ENCODE peak calls at places on chromosomes 5 and 9, in four cellular contexts. Z is heart right ventricle, U is SK-N-SH, I is mammary epithelial cell. C is an unnamed sample. For H3K27me3, the result is how much of the 10 kb centered on the place peaks cover.

GRCh38 chr9:75429531-75430454 is 341.5 kb downstream of the OSTF1 start:
- DNase-seq in Z (peak), U (no peak), I (no peak), C (no peak)

GRCh38 chr9:124492818-124493217 is 14.4 kb downstream of the NR5A1 start:
- DNase-seq in Z (no peak), U (no peak), I (no peak), C (no peak)

GRCh38 chr9:81146684-81147337 is 542.5 kb downstream of the TLE1 start:
- DNase-seq in Z (no peak), U (no peak), I (peak), C (no peak)

GRCh38 chr5:50889790-50890189 is 223.4 kb downstream of the PARP8 start:
- DNase-seq in Z (no peak), U (no peak), I (peak), C (no peak)

GRCh38 chr5:109416882-109417281 is 7.1 kb upstream of the PJA2 start:
- DNase-seq in Z (no peak), U (no peak), I (no peak), C (no peak)

GRCh38 chr9:76162751-76163500 is 231.3 kb downstream of the RFK start:
- DNase-seq in Z (no peak), U (no peak), I (no peak), C (no peak)

GRCh38 chr5:131644822-131645221 is 9.8 kb upstream of the RAPGEF6 start:
- DNase-seq in Z (no peak), U (no peak), I (no peak), C (no peak)

GRCh38 chr5:37208883-37209808 is 40.0 kb downstream of the CPLANE1 start:
- DNase-seq in Z (peak), U (no peak), I (no peak), C (no peak)

GRCh38 chr9:89814340-89815040 is 209.7 kb downstream of the GADD45G start:
- DNase-seq in Z (no peak), U (peak), I (no peak), C (peak)

GRCh38 chr5:119319401-119319800 is 36.4 kb upstream of the TNFAIP8 start:
- DNase-seq in Z (no peak), U (no peak), I (no peak), C (no peak)

GRCh38 chr5:52786391-52786790 is 1.3 kb upstream of the ITGA1 start:
- DNase-seq in Z (no peak), U (no peak), I (no peak), C (no peak)

GRCh38 chr9:124297553-124297905 is 39.8 kb downstream of the NEK6 start:
- DNase-seq in Z (peak), U (no peak), I (peak), C (no peak)

GRCh38 chr5:151213803-151214613 is 9.9 kb downstream of the CCDC69 start:
- DNase-seq in Z (peak), U (no peak), I (no peak), C (no peak)

GRCh38 chr5:38446029-38446522 is 110.4 kb downstream of the LIFR start:
- DNase-seq in Z (peak), U (no peak), I (no peak), C (no peak)

GRCh38 chr5:142474426-142474825 is 149.6 kb upstream of the SPRY4 start:
- DNase-seq in Z (no peak), U (no peak), I (peak), C (no peak)

GRCh38 chr5:107320851-107321250 is 349.9 kb downstream of the EFNA5 start:
- DNase-seq in Z (no peak), U (no peak), I (no peak), C (no peak)

GRCh38 chr5:107324071-107324470 is 346.7 kb downstream of the EFNA5 start:
- DNase-seq in Z (no peak), U (no peak), I (no peak), C (no peak)

GRCh38 chr5:107321906-107322305 is 348.8 kb downstream of the EFNA5 start:
- DNase-seq in Z (no peak), U (no peak), I (no peak), C (no peak)

GRCh38 chr5:107319921-107320320 is 350.8 kb downstream of the EFNA5 start:
- DNase-seq in Z (no peak), U (no peak), I (no peak), C (no peak)

DNA sequence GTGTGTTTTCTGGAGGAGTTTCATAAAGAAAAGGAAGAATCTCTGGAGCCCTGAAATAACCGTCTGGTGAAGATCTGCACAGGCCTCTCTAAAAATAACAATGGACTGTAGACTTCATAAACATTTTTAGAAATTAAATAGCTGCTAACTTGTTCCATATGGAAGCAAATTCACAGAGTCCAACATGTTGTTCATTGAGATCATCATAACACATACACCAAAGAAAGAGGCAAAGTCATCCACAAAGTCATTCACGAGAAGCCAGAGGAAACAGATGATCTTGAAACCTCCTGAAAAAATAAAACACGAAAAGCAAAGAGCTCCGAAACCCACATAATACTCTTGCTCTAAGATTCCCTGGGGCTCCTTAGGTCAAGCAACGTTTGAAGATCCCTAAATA is 347.8 kb downstream of the EFNA5 start:
- DNase-seq in Z (no peak), U (no peak), I (no peak), C (no peak)
- H3K27me3 ChIP-seq in Z (under half), U (under half), I (under half), C (under half)

GRCh38 chr5:135476615-135477493 is 24.7 kb upstream of the TIFAB start:
- DNase-seq in Z (no peak), U (no peak), I (no peak), C (no peak)
- H3K4me3 ChIP-seq in Z (no peak), U (no peak), I (no peak), C (no peak)

GRCh38 chr5:88544131-88544530 is 275.5 kb upstream of the TMEM161B start:
- DNase-seq in Z (no peak), U (no peak), I (no peak), C (no peak)
- TF ChIP-seq CTCF in Z (no peak), U (no peak), I (no peak), C (no peak)

GRCh38 chr5:176627582-176627981 is 2.8 kb downstream of the SNCB start:
- DNase-seq in Z (no peak), U (no peak), I (no peak), C (no peak)
- H3K27me3 ChIP-seq in Z (half or more), U (under half), I (under half), C (under half)

GRCh38 chr5:148140846-148141245 is 27.5 kb upstream of the SPINK14 start:
- DNase-seq in Z (no peak), U (no peak), I (no peak), C (no peak)

GRCh38 chr5:148135091-148136048 is 33.0 kb upstream of the SPINK14 start:
- DNase-seq in Z (no peak), U (no peak), I (no peak), C (no peak)
- H3K4me3 ChIP-seq in Z (no peak), U (no peak), I (no peak), C (no peak)

DNA sequence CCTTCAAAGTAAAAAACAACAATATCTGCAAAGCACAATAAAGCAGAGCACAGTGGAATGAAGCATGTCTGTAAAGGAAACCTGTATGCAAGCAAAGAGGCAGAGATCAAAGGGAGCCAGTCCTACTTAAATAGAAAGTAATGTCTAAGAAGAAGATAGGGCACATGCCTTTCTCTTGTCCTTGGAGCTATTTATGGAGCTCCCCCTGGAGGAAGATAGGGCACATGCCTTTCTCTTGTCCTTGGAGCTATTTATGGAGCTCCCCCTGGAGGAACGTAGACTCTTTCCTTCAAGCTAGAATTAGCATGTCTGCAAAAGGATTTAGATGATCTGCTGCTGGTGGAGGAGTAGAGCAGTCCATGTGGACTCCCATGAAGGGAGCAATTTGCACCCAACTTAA is 168.1 kb upstream of the RASEF start:
- DNase-seq in Z (peak), U (no peak), I (no peak), C (no peak)
- TF ChIP-seq CTCF in Z (peak), U (no peak), I (peak), C (no peak)

DNA sequence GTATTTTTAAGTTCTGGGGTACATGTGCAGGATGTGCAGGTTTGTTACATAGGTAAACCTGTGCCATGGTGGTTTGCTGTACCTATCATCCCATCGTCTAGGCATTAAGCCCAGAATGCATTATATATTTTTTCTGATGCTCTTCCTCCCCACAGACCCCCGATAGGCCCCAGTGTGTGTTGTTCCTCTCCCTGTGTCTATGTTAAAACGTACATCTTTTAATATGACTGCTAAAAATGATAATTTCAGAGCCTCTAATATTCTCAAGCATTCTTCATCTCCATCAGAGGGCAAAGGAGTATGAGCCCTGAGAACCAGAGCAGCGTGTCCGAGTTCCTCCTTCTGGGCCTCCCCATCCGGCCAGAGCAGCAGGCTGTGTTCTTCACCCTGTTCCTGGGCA is at the start of gene OR1J2:
- DNase-seq in Z (no peak), U (no peak), I (no peak), C (no peak)
- H3K27me3 ChIP-seq in Z (under half), U (under half), I (under half), C (under half)

GRCh38 chr9:136109351-136110081 is 9.2 kb downstream of the TMEM250 start:
- DNase-seq in Z (peak), U (peak), I (peak), C (peak)
- H3K4me3 ChIP-seq in Z (peak), U (peak), I (peak), C (peak)

C was measured in WERI-Rb-1.